ENCODE peak calls at places on chromosomes 4 and X, in eight cellular contexts. O, M, V, L, B, Y, T and F are unnamed samples.

GRCh38 chrX:19746919-19747671 is 140.3 kb downstream of the SH3KBP1 start:
- DNase-seq in O (no peak), M (no peak), V (no peak), L (no peak), B (no peak), Y (no peak), T (no peak), F (no peak)

GRCh38 chr4:169270810-169271691 is at the start of gene SH3RF1:
- DNase-seq in O (peak), M (peak), V (peak), L (peak), B (peak), Y (peak), T (peak), F (no peak)

GRCh38 chr4:185787926-185788679 is 23.9 kb downstream of the SORBS2 start:
- DNase-seq in O (no peak), M (no peak), V (no peak), L (no peak), B (no peak), Y (no peak), T (no peak), F (no peak)

GRCh38 chrX:85108165-85108564 is 104.5 kb downstream of the APOOL start:
- DNase-seq in O (no peak), M (no peak), V (no peak), L (no peak), B (no peak), Y (peak), T (no peak), F (no peak)

GRCh38 chr4:146522862-146523205 is 1.1 kb upstream of the SLC10A7 start:
- DNase-seq in O (no peak), M (no peak), V (peak), L (no peak), B (no peak), Y (peak), T (no peak), F (no peak)

GRCh38 chr4:92182736-92183407 is 120.9 kb upstream of the GRID2 start:
- DNase-seq in O (no peak), M (no peak), V (no peak), L (no peak), B (no peak), Y (no peak), T (no peak), F (no peak)

GRCh38 chrX:18390941-18391538 is 34.4 kb upstream of the CDKL5 start:
- DNase-seq in O (peak), M (peak), V (peak), L (peak), B (peak), Y (peak), T (peak), F (peak)

GRCh38 chr4:52824603-52825310 is 37.4 kb upstream of the RASL11B start:
- DNase-seq in O (peak), M (no peak), V (peak), L (peak), B (peak), Y (no peak), T (no peak), F (no peak)

GRCh38 chrX:40952855-40953254 is 132.4 kb upstream of the USP9X start:
- DNase-seq in O (no peak), M (no peak), V (peak), L (no peak), B (no peak), Y (no peak), T (no peak), F (no peak)

GRCh38 chrX:140431521-140431920 is 73.3 kb downstream of the SOX3 start:
- DNase-seq in O (peak), M (no peak), V (no peak), L (no peak), B (no peak), Y (no peak), T (no peak), F (no peak)